ENCODE peak calls at places on chromosome 1, in five cellular contexts. K is brain microvascular endothelial cell, Z is RWPE1, Q is GM12865, H is OCI-LY7. B is an unnamed sample.
A peak's percentile ranks its signal among the peaks of the same experiment; 100 is the strongest.

GRCh38 chr1:83113686-83114085 is 885.2 kb downstream of the TTLL7 start:
- DNase-seq in K (peak; percentile 6), Z (no peak), Q (no peak), H (no peak), B (no peak)

GRCh38 chr1:180310095-180310494 is 80.0 kb downstream of the LHX4 start:
- DNase-seq in Z (no peak), K (peak; percentile 9), H (no peak), Q (no peak), B (peak; percentile 92)

GRCh38 chr1:193211539-193211938 is 25.1 kb upstream of the B3GALT2 start:
- DNase-seq in Q (peak; percentile 19), H (no peak), Z (peak; percentile 90), K (peak; percentile 88), B (peak; percentile 68)

GRCh38 chr1:103373991-103374390 is 151.5 kb upstream of the RNPC3 start:
- DNase-seq in Q (no peak), H (no peak), Z (no peak), K (peak; percentile 36), B (no peak)

GRCh38 chr1:10909697-10910489 is 102.6 kb upstream of the TARDBP start:
- DNase-seq in H (peak; percentile 73), Z (peak; percentile 53), K (no peak), Q (peak; percentile 72), B (peak; percentile 62)

GRCh38 chr1:3906672-3907020 is 6.6 kb upstream of the C1orf174 start:
- DNase-seq in Z (no peak), Q (no peak), K (no peak), H (no peak), B (no peak)

GRCh38 chr1:157400766-157401165 is 151.5 kb downstream of the FCRL5 start:
- DNase-seq in H (no peak), Q (no peak), Z (no peak), K (no peak), B (no peak)

GRCh38 chr1:182185822-182186756 is 124.6 kb upstream of the ZNF648 start:
- DNase-seq in Q (peak; percentile 13), K (peak; percentile 3), H (no peak), Z (peak; percentile 95), B (peak; percentile 91)

GRCh38 chr1:202586018-202586821 is 124.0 kb downstream of the SYT2 start:
- DNase-seq in H (peak; percentile 21), K (no peak), Q (peak; percentile 63), Z (no peak), B (peak; percentile 82)

GRCh38 chr1:25003457-25004190 is 73.5 kb upstream of the RUNX3 start:
- DNase-seq in Z (no peak), Q (no peak), K (no peak), H (no peak), B (no peak)

GRCh38 chr1:208565761-208566440 is 321.7 kb upstream of the PLXNA2 start:
- DNase-seq in Z (no peak), Q (peak; percentile 32), K (no peak), H (no peak), B (no peak)

GRCh38 chr1:8182034-8182761 is 135.7 kb upstream of the SLC45A1 start:
- DNase-seq in K (peak; percentile 97), Q (peak; percentile 82), H (no peak), Z (peak; percentile 85), B (peak; percentile 90)

GRCh38 chr1:6350416-6351088 is 43.0 kb downstream of the ACOT7 start:
- DNase-seq in H (no peak), K (no peak), Z (peak; percentile 91), Q (no peak), B (peak; percentile 83)

GRCh38 chr1:50582346-50582745 is 159.1 kb upstream of the DMRTA2 start:
- DNase-seq in H (no peak), Q (no peak), Z (no peak), K (no peak), B (no peak)
- TF ChIP-seq CTCF in H (peak; percentile 38), Q (no peak), Z (no peak), K (no peak), B (no peak)

GRCh38 chr1:147496571-147496970 is 44.7 kb upstream of the BCL9 start:
- DNase-seq in K (peak; percentile 45), H (peak; percentile 8), Z (peak; percentile 20), Q (peak; percentile 4), B (peak; percentile 61)
- TF ChIP-seq CTCF in K (peak; percentile 75), H (peak; percentile 40), Z (peak; percentile 19), Q (peak; percentile 26), B (peak; percentile 17)

GRCh38 chr1:244773513-244773912 is 61.9 kb upstream of the COX20 start:
- DNase-seq in Q (no peak), K (no peak), H (no peak), Z (no peak), B (no peak)
- TF ChIP-seq CTCF in Q (no peak), K (no peak), H (no peak), Z (no peak), B (no peak)

GRCh38 chr1:185593271-185593670 is 140.9 kb upstream of the HMCN1 start:
- DNase-seq in Q (no peak), Z (no peak), H (no peak), K (no peak), B (no peak)
- TF ChIP-seq CTCF in Q (no peak), Z (no peak), H (no peak), K (no peak), B (no peak)

GRCh38 chr1:119288751-119289150 is 79.8 kb upstream of the HAO2 start:
- DNase-seq in H (no peak), K (peak; percentile 63), Z (no peak), Q (no peak), B (no peak)
- TF ChIP-seq CTCF in H (no peak), K (no peak), Z (no peak), Q (no peak), B (no peak)

GRCh38 chr1:96513136-96513535 is 208.4 kb upstream of the PTBP2 start:
- DNase-seq in Q (no peak), K (no peak), Z (no peak), H (no peak), B (no peak)

GRCh38 chr1:96509944-96510343 is 211.6 kb upstream of the PTBP2 start:
- DNase-seq in Z (no peak), H (no peak), K (no peak), Q (no peak), B (no peak)

GRCh38 chr1:96510911-96511310 is 210.7 kb upstream of the PTBP2 start:
- DNase-seq in K (no peak), Q (no peak), Z (no peak), H (no peak), B (no peak)

GRCh38 chr1:96509351-96509750 is 212.2 kb upstream of the PTBP2 start:
- DNase-seq in H (no peak), K (no peak), Q (no peak), Z (no peak), B (no peak)

GRCh38 chr1:96508226-96508625 is 213.4 kb upstream of the PTBP2 start:
- DNase-seq in Q (no peak), H (no peak), K (no peak), Z (no peak), B (no peak)
- TF ChIP-seq CTCF in Q (no peak), H (no peak), K (no peak), Z (no peak), B (no peak)

GRCh38 chr1:33430751-33431593 is at the start of gene PHC2:
- DNase-seq in Q (peak; percentile 94), H (peak; percentile 93), K (peak; percentile 98), Z (peak; percentile 96), B (peak; percentile 97)
- TF ChIP-seq CTCF in Q (peak; percentile 16), H (peak; percentile 1), K (peak; percentile 36), Z (no peak), B (no peak)

GRCh38 chr1:9207715-9208114 is 26.9 kb upstream of the H6PD start:
- DNase-seq in K (peak; percentile 38), H (no peak), Z (no peak), Q (no peak), B (no peak)

GRCh38 chr1:9211291-9211811 is 23.2 kb upstream of the H6PD start:
- DNase-seq in Q (no peak), H (no peak), Z (no peak), K (peak; percentile 98), B (no peak)

GRCh38 chr1:9204156-9204720 is 30.3 kb upstream of the H6PD start:
- DNase-seq in Q (no peak), H (no peak), Z (no peak), K (no peak), B (no peak)

GRCh38 chr1:9203623-9204022 is 31.0 kb upstream of the H6PD start:
- DNase-seq in H (no peak), Q (no peak), K (no peak), Z (no peak), B (no peak)

DNA sequence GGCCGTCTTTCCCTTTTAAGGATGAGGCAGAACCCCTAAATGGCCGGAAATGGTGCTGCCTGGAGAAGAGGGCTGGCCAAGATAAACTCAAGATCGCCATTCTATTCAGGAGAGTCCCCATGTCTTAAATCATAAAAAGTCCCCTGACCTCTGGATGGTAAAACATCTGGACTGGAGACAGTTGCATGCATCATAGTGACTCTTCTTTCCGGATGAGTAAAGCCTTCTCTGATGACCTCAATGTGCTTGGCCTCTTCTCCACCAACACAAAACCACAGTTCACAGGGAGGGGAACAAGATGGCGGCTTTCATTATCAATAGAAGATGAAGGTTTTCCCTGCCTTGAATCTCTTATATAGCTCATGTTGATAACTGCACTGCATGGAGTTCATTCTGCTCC is 27.5 kb upstream of the H6PD start:
- DNase-seq in Z (no peak), Q (peak; percentile 69), H (no peak), K (peak; percentile 90), B (no peak)
- TF ChIP-seq CTCF in Z (no peak), Q (no peak), H (no peak), K (no peak), B (no peak)

B was measured in MCF 10A.